ENCODE peak calls at places on chromosomes 4 and X, in five cellular contexts. One of them, this sample, is unnamed.
A peak's percentile ranks its signal among the peaks of the same experiment; 100 is the strongest.

GRCh38 chr4:132328761-132329160 is 820.3 kb upstream of the PCDH10 start:
- DNase-seq in transverse colon: no peak
- DNase-seq in sigmoid colon: no peak
- DNase-seq in SK-N-SH: no peak
- DNase-seq in breast epithelium: no peak
- DNase-seq in this sample: no peak

GRCh38 chr4:173934201-173934600 is 349.3 kb downstream of the FBXO8 start:
- DNase-seq in transverse colon: no peak
- DNase-seq in sigmoid colon: no peak
- DNase-seq in SK-N-SH: no peak
- DNase-seq in breast epithelium: no peak
- DNase-seq in this sample: no peak

GRCh38 chrX:53682885-53683555 is 3.5 kb downstream of the HUWE1 start:
- DNase-seq in transverse colon: peak; percentile 25
- DNase-seq in sigmoid colon: peak; percentile 65
- DNase-seq in SK-N-SH: peak; percentile 47
- DNase-seq in breast epithelium: no peak
- DNase-seq in this sample: no peak

GRCh38 chr4:81472249-81473085 is 760 bp upstream of the RASGEF1B start:
- DNase-seq in transverse colon: peak; percentile 57
- DNase-seq in sigmoid colon: peak; percentile 67
- DNase-seq in SK-N-SH: peak; percentile 23
- DNase-seq in breast epithelium: peak; percentile 59
- DNase-seq in this sample: no peak

GRCh38 chr4:124202106-124202505 is 510.4 kb downstream of the ANKRD50 start:
- DNase-seq in transverse colon: no peak
- DNase-seq in sigmoid colon: peak; percentile 76
- DNase-seq in SK-N-SH: no peak
- DNase-seq in breast epithelium: no peak
- DNase-seq in this sample: no peak

GRCh38 chrX:132258509-132258908 is 39.3 kb upstream of the RAP2C start:
- DNase-seq in transverse colon: no peak
- DNase-seq in sigmoid colon: no peak
- DNase-seq in SK-N-SH: no peak
- DNase-seq in breast epithelium: no peak
- DNase-seq in this sample: no peak

GRCh38 chrX:31314921-31315320 is 243.1 kb upstream of the FTHL17 start:
- DNase-seq in transverse colon: no peak
- DNase-seq in sigmoid colon: no peak
- DNase-seq in SK-N-SH: no peak
- DNase-seq in breast epithelium: no peak
- DNase-seq in this sample: no peak

GRCh38 chr4:105060628-105061027 is 86.0 kb upstream of the TET2 start:
- DNase-seq in transverse colon: no peak
- DNase-seq in sigmoid colon: no peak
- DNase-seq in SK-N-SH: no peak
- DNase-seq in breast epithelium: no peak
- DNase-seq in this sample: no peak

GRCh38 chrX:42097491-42097890 is 174.1 kb upstream of the CASK start:
- DNase-seq in transverse colon: no peak
- DNase-seq in sigmoid colon: no peak
- DNase-seq in SK-N-SH: no peak
- DNase-seq in breast epithelium: no peak
- DNase-seq in this sample: no peak

GRCh38 chrX:98068210-98068609 is 1184.5 kb downstream of the RPA4 start:
- DNase-seq in transverse colon: no peak
- DNase-seq in sigmoid colon: no peak
- DNase-seq in SK-N-SH: no peak
- DNase-seq in breast epithelium: no peak
- DNase-seq in this sample: no peak

GRCh38 chr4:76738081-76738931 is 159.6 kb downstream of the SOWAHB start:
- DNase-seq in transverse colon: no peak
- DNase-seq in sigmoid colon: peak; percentile 76
- DNase-seq in SK-N-SH: no peak
- DNase-seq in breast epithelium: no peak
- DNase-seq in this sample: no peak

GRCh38 chrX:17495052-17495451 is 120.1 kb downstream of the NHS start:
- DNase-seq in transverse colon: no peak
- DNase-seq in sigmoid colon: no peak
- DNase-seq in SK-N-SH: no peak
- DNase-seq in breast epithelium: no peak
- DNase-seq in this sample: no peak

GRCh38 chrX:17496407-17496806 is 121.4 kb downstream of the NHS start:
- DNase-seq in transverse colon: no peak
- DNase-seq in sigmoid colon: no peak
- DNase-seq in SK-N-SH: no peak
- DNase-seq in breast epithelium: peak; percentile 41
- DNase-seq in this sample: no peak

GRCh38 chrX:17497193-17497592 is 122.2 kb downstream of the NHS start:
- DNase-seq in transverse colon: no peak
- DNase-seq in sigmoid colon: no peak
- DNase-seq in SK-N-SH: no peak
- DNase-seq in breast epithelium: no peak
- DNase-seq in this sample: no peak

GRCh38 chrX:17499512-17499911 is 124.5 kb downstream of the NHS start:
- DNase-seq in transverse colon: no peak
- DNase-seq in sigmoid colon: no peak
- DNase-seq in SK-N-SH: no peak
- DNase-seq in breast epithelium: no peak
- DNase-seq in this sample: no peak

GRCh38 chrX:17494231-17494630 is 119.2 kb downstream of the NHS start:
- DNase-seq in transverse colon: no peak
- DNase-seq in sigmoid colon: no peak
- DNase-seq in SK-N-SH: no peak
- DNase-seq in breast epithelium: no peak
- DNase-seq in this sample: no peak
- H3K4me3 ChIP-seq in transverse colon: no peak overlapping the region
- H3K4me3 ChIP-seq in sigmoid colon: no peak overlapping the region
- H3K4me3 ChIP-seq in SK-N-SH: no peak overlapping the region
- H3K4me3 ChIP-seq in breast epithelium: no peak overlapping the region
- H3K4me3 ChIP-seq in this sample: no peak overlapping the region

DNA sequence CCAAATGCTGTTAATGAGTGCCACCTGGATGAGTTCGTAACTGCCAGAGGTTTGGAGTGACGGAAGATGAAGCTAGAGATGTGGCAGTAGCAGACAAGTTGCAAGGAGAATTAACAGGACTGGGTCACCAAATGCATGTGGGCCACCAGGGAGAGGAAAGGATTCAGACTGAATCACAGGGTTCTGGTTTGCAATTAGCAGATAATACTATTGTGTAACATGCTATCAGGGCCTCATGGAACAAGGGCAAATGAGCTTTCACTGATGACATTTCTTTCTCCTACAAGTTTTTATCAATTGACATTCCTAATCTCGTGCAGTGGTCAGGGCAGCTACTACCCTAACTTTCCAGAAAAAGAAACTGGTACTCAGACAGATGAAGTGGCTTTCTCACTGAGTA is 21.4 kb downstream of the GAB3 start:
- DNase-seq in transverse colon: no peak
- DNase-seq in sigmoid colon: no peak
- DNase-seq in SK-N-SH: no peak
- DNase-seq in breast epithelium: no peak
- DNase-seq in this sample: no peak
- H3K27ac ChIP-seq in transverse colon: peak overlapping the region; percentile 55
- H3K27ac ChIP-seq in sigmoid colon: peak overlapping the region; percentile 79
- H3K27ac ChIP-seq in SK-N-SH: peak overlapping the region; percentile 71
- H3K27ac ChIP-seq in breast epithelium: peak overlapping the region; percentile 22
- H3K27ac ChIP-seq in this sample: no peak overlapping the region

GRCh38 chr4:118972167-118972566 is 83.5 kb downstream of the SYNPO2 start:
- DNase-seq in transverse colon: no peak
- DNase-seq in sigmoid colon: no peak
- DNase-seq in SK-N-SH: no peak
- DNase-seq in breast epithelium: no peak
- DNase-seq in this sample: no peak

GRCh38 chr4:118967393-118967792 is 78.7 kb downstream of the SYNPO2 start:
- DNase-seq in transverse colon: no peak
- DNase-seq in sigmoid colon: peak; percentile 62
- DNase-seq in SK-N-SH: no peak
- DNase-seq in breast epithelium: peak; percentile 40
- DNase-seq in this sample: no peak

GRCh38 chr4:118968006-118968405 is 79.4 kb downstream of the SYNPO2 start:
- DNase-seq in transverse colon: peak; percentile 43
- DNase-seq in sigmoid colon: peak; percentile 89
- DNase-seq in SK-N-SH: no peak
- DNase-seq in breast epithelium: peak; percentile 91
- DNase-seq in this sample: no peak

GRCh38 chr4:118968813-118969212 is 80.2 kb downstream of the SYNPO2 start:
- DNase-seq in transverse colon: no peak
- DNase-seq in sigmoid colon: no peak
- DNase-seq in SK-N-SH: no peak
- DNase-seq in breast epithelium: no peak
- DNase-seq in this sample: no peak

GRCh38 chr4:118969359-118969758 is 80.7 kb downstream of the SYNPO2 start:
- DNase-seq in transverse colon: peak; percentile 35
- DNase-seq in sigmoid colon: peak; percentile 90
- DNase-seq in SK-N-SH: peak; percentile 61
- DNase-seq in breast epithelium: peak; percentile 71
- DNase-seq in this sample: no peak
- TF ChIP-seq POLR2AphosphoS5 in transverse colon: peak; percentile 30
- TF ChIP-seq POLR2AphosphoS5 in sigmoid colon: peak; percentile 73
- TF ChIP-seq POLR2AphosphoS5 in SK-N-SH: no peak
- TF ChIP-seq POLR2AphosphoS5 in breast epithelium: peak; percentile 76
- TF ChIP-seq POLR2AphosphoS5 in this sample: no peak

DNA sequence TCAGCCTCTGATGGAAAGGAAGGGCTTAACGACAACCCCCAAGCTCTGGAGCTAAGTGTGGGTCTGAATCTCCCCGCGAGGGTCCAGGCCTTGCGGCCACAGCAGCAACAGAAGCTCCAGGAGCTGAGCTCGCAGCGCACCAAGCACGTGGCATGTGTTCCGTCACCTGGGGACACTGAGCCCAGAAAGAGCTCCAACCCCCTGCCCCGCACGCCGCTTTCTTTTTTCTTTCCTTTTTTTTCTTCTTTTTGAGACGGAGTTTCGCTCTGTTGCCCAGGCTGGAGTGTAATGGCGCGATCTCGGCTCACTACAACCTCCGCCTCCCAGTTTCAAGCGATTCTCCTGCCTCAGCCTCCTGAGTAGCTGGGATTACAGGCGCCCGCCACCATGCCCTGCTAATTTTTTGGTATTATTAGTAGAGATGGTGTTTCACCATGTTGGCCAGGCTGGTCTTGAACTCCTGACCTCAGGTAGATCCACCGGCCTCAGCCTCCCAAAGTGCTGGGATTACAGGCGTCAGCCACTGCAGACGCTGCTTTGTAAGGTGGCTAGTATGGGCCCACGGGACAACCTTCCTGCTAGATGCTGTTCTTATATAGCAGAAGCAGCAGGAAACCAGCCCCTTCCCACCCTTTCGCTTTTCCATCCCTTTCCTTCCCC is 685 bp upstream of the TNIP2 start:
- DNase-seq in transverse colon: no peak
- DNase-seq in sigmoid colon: no peak
- DNase-seq in SK-N-SH: no peak
- DNase-seq in breast epithelium: no peak
- DNase-seq in this sample: peak; percentile 87
- H3K4me3 ChIP-seq in transverse colon: peak overlapping the region; percentile 10
- H3K4me3 ChIP-seq in sigmoid colon: peak overlapping the region; percentile 10
- H3K4me3 ChIP-seq in SK-N-SH: peak overlapping the region; percentile 23
- H3K4me3 ChIP-seq in breast epithelium: peak overlapping the region; percentile 20
- H3K4me3 ChIP-seq in this sample: peak overlapping the region; percentile 67